ENCODE peak calls at places on chromosome 14, in nine cellular contexts. S is activated T-helper 1 cell treated with anti-CD3 and anti-CD28 coated beads, Interleukin-12 subunit alpha, Interleukin-12 subunit beta, Interleukin-2, Interleukin-4 antibody, amounts not matched to agents 30 ng/mL and 10 ng/mL and 1 ng/mL, durations not matched to agents 14 hours and 24 hours and 36 hours; I is central memory CD8-positive, alpha-beta T cell; T is amygdala; Y is CD8-positive, alpha-beta T cell; G is PC-9; L is mesothelial cell of epicardium; U is NCI-H345; Z is glomerular endothelial cell. N is an unnamed sample.

GRCh38 chr14:104250175-104250574 is 111.8 kb downstream of the KIF26A start:
- DNase-seq in I (no peak), Z (no peak), Y (no peak), T (no peak), G (no peak), S (no peak), L (no peak), U (no peak), N (peak)

GRCh38 chr14:22524784-22525161 is 64.3 kb downstream of the DAD1 start:
- DNase-seq in G (no peak), Z (no peak), Y (no peak), T (no peak), U (no peak), S (no peak), L (no peak), I (no peak), N (no peak)

GRCh38 chr14:74401504-74402241 is 24.3 kb downstream of the SYNDIG1L start:
- DNase-seq in T (no peak), S (peak), Y (peak), U (no peak), L (no peak), I (peak), G (peak), Z (no peak), N (no peak)

GRCh38 chr14:63030113-63030512 is 15.1 kb downstream of the KCNH5 start:
- DNase-seq in Y (no peak), T (no peak), Z (no peak), U (no peak), S (no peak), L (no peak), I (no peak), G (no peak), N (no peak)

GRCh38 chr14:50113381-50113811 is 3.0 kb downstream of the VCPKMT start:
- DNase-seq in S (no peak), L (no peak), Y (no peak), I (no peak), G (no peak), Z (no peak), T (no peak), U (no peak), N (no peak)

GRCh38 chr14:85428926-85429325 is 101.0 kb upstream of the FLRT2 start:
- DNase-seq in S (no peak), L (no peak), T (no peak), Z (no peak), G (no peak), Y (no peak), I (no peak), U (no peak), N (no peak)

GRCh38 chr14:89158701-89159100 is 258.3 kb downstream of the FOXN3 start:
- DNase-seq in S (no peak), Z (no peak), Y (no peak), T (no peak), I (no peak), G (no peak), U (no peak), L (no peak), N (no peak)

GRCh38 chr14:70245026-70245425 is 56.3 kb upstream of the SLC8A3 start:
- DNase-seq in S (no peak), Y (no peak), L (no peak), I (no peak), T (no peak), U (no peak), G (no peak), Z (no peak), N (no peak)

GRCh38 chr14:22112004-22112403 is 438.4 kb upstream of the OR4E1 start:
- DNase-seq in L (no peak), I (no peak), Y (peak), G (no peak), Z (no peak), S (no peak), T (no peak), U (no peak), N (no peak)

GRCh38 chr14:55580401-55581010 is 499 bp downstream of the KTN1 start:
- DNase-seq in L (peak), Z (no peak), U (no peak), S (peak), Y (peak), T (no peak), I (peak), G (no peak), N (peak)

GRCh38 chr14:43934102-43934501 is 573.0 kb downstream of the FSCB start:
- DNase-seq in Y (no peak), I (no peak), Z (no peak), U (no peak), T (no peak), G (no peak), L (no peak), S (no peak), N (no peak)

GRCh38 chr14:96538097-96538496 is 35.9 kb downstream of the PAPOLA start:
- DNase-seq in G (no peak), S (no peak), U (no peak), T (no peak), L (no peak), I (no peak), Y (no peak), Z (no peak), N (no peak)

GRCh38 chr14:104228716-104229620 is 90.6 kb downstream of the KIF26A start:
- DNase-seq in I (no peak), L (no peak), T (no peak), G (no peak), U (no peak), Z (no peak), S (no peak), Y (no peak), N (peak)

GRCh38 chr14:56814468-56815074 is 4.3 kb upstream of the OTX2 start:
- DNase-seq in L (no peak), Z (no peak), U (no peak), T (no peak), S (no peak), Y (no peak), G (no peak), I (no peak), N (no peak)

GRCh38 chr14:94771906-94772468 is 2.1 kb upstream of the GSC start:
- DNase-seq in L (no peak), Z (no peak), G (no peak), S (no peak), U (no peak), I (no peak), Y (no peak), T (no peak), N (no peak)

GRCh38 chr14:24277606-24278321 is 6.4 kb upstream of the RABGGTA start:
- DNase-seq in Y (no peak), S (no peak), G (no peak), T (no peak), Z (no peak), U (no peak), L (no peak), I (no peak), N (no peak)

GRCh38 chr14:53011053-53011462 is 60.2 kb upstream of the FERMT2 start:
- DNase-seq in I (no peak), L (no peak), U (no peak), Z (no peak), T (no peak), S (no peak), Y (no peak), G (peak), N (no peak)

GRCh38 chr14:75577724-75578098 is 709 bp upstream of the FLVCR2 start:
- DNase-seq in G (peak), T (peak), Z (peak), L (peak), S (peak), I (peak), U (peak), Y (peak), N (no peak)

GRCh38 chr14:102932484-102933248 is 10.2 kb downstream of the AMN start:
- DNase-seq in S (no peak), T (no peak), L (no peak), Z (no peak), U (no peak), Y (no peak), I (no peak), G (no peak), N (no peak)

GRCh38 chr14:90850487-90850886 is 34.3 kb upstream of the TTC7B start:
- DNase-seq in U (no peak), I (no peak), G (peak), T (no peak), Y (no peak), Z (peak), L (no peak), S (no peak), N (no peak)

N was measured in upper lobe of left lung.